ENCODE peak calls at places on chromosome X, in five cellular contexts. One of them, this sample, is unnamed.

GRCh38 chrX:1392376-1393130 is 640 bp upstream of the SLC25A6 start:
- DNase-seq in H1: no peak
- DNase-seq in neuronal stem cell: no peak
- DNase-seq in trophoblast cell: peak
- DNase-seq in H9: peak
- DNase-seq in this sample: peak

GRCh38 chrX:155270969-155271368 is 6.7 kb upstream of the RAB39B start:
- DNase-seq in H1: no peak
- DNase-seq in neuronal stem cell: no peak
- DNase-seq in trophoblast cell: no peak
- DNase-seq in H9: no peak
- DNase-seq in this sample: no peak

GRCh38 chrX:54817220-54817820 is 9.8 kb downstream of the MAGED2 start:
- DNase-seq in H1: no peak
- DNase-seq in neuronal stem cell: no peak
- DNase-seq in trophoblast cell: no peak
- DNase-seq in H9: no peak
- DNase-seq in this sample: no peak

GRCh38 chrX:109345866-109346265 is 136.0 kb downstream of the GUCY2F start:
- DNase-seq in H1: no peak
- DNase-seq in neuronal stem cell: no peak
- DNase-seq in trophoblast cell: no peak
- DNase-seq in H9: no peak
- DNase-seq in this sample: peak

GRCh38 chrX:150897371-150898319 is 823 bp downstream of the CD99L2 start:
- DNase-seq in H1: no peak
- DNase-seq in neuronal stem cell: no peak
- DNase-seq in trophoblast cell: peak
- DNase-seq in H9: peak
- DNase-seq in this sample: peak

GRCh38 chrX:140510895-140511295 is 6.0 kb upstream of the SOX3 start:
- DNase-seq in H1: no peak
- DNase-seq in neuronal stem cell: no peak
- DNase-seq in trophoblast cell: no peak
- DNase-seq in H9: peak
- DNase-seq in this sample: no peak

GRCh38 chrX:107677501-107677901 is 49.2 kb downstream of the PRPS1 start:
- DNase-seq in H1: no peak
- DNase-seq in neuronal stem cell: no peak
- DNase-seq in trophoblast cell: no peak
- DNase-seq in H9: no peak
- DNase-seq in this sample: peak

GRCh38 chrX:920234-920799 is 289.7 kb downstream of the SHOX start:
- DNase-seq in H1: no peak
- DNase-seq in neuronal stem cell: no peak
- DNase-seq in trophoblast cell: no peak
- DNase-seq in H9: no peak
- DNase-seq in this sample: no peak

GRCh38 chrX:112979879-112980278 is 139.2 kb upstream of the AMOT start:
- DNase-seq in H1: no peak
- DNase-seq in neuronal stem cell: no peak
- DNase-seq in trophoblast cell: no peak
- DNase-seq in H9: no peak
- DNase-seq in this sample: no peak

GRCh38 chrX:64975989-64976672 is at the start of gene ZC4H2:
- DNase-seq in H1: peak
- DNase-seq in neuronal stem cell: peak
- DNase-seq in trophoblast cell: peak
- DNase-seq in H9: peak
- DNase-seq in this sample: peak

GRCh38 chrX:68721991-68722860 is 74.8 kb downstream of the STARD8 start:
- DNase-seq in H1: no peak
- DNase-seq in neuronal stem cell: no peak
- DNase-seq in trophoblast cell: no peak
- DNase-seq in H9: no peak
- DNase-seq in this sample: no peak

GRCh38 chrX:145524931-145525330 is 277.6 kb downstream of the SPANXN1 start:
- DNase-seq in H1: no peak
- DNase-seq in neuronal stem cell: no peak
- DNase-seq in trophoblast cell: no peak
- DNase-seq in H9: no peak
- DNase-seq in this sample: no peak

GRCh38 chrX:116499780-116500179 is 37.0 kb upstream of the CT83 start:
- DNase-seq in H1: no peak
- DNase-seq in neuronal stem cell: no peak
- DNase-seq in trophoblast cell: no peak
- DNase-seq in H9: no peak
- DNase-seq in this sample: no peak

GRCh38 chrX:13377537-13377936 is 57.7 kb upstream of the ATXN3L start:
- DNase-seq in H1: no peak
- DNase-seq in neuronal stem cell: no peak
- DNase-seq in trophoblast cell: peak
- DNase-seq in H9: no peak
- DNase-seq in this sample: peak

GRCh38 chrX:109199726-109200125 is 282.2 kb downstream of the GUCY2F start:
- DNase-seq in H1: no peak
- DNase-seq in neuronal stem cell: no peak
- DNase-seq in trophoblast cell: no peak
- DNase-seq in H9: no peak
- DNase-seq in this sample: no peak

GRCh38 chrX:48683411-48683982 is at the start of gene WAS:
- DNase-seq in H1: no peak
- DNase-seq in neuronal stem cell: no peak
- DNase-seq in trophoblast cell: no peak
- DNase-seq in H9: no peak
- DNase-seq in this sample: no peak

GRCh38 chrX:155065035-155065734 is 5.8 kb downstream of the CMC4 start:
- DNase-seq in H1: no peak
- DNase-seq in neuronal stem cell: no peak
- DNase-seq in trophoblast cell: no peak
- DNase-seq in H9: no peak
- DNase-seq in this sample: peak

GRCh38 chrX:153507484-153508178 is 9.8 kb upstream of the ATP2B3 start:
- DNase-seq in H1: peak
- DNase-seq in neuronal stem cell: peak
- DNase-seq in trophoblast cell: peak
- DNase-seq in H9: peak
- DNase-seq in this sample: peak

GRCh38 chrX:150544835-150545790 is 23.3 kb upstream of the MTM1 start:
- DNase-seq in H1: no peak
- DNase-seq in neuronal stem cell: no peak
- DNase-seq in trophoblast cell: no peak
- DNase-seq in H9: no peak
- DNase-seq in this sample: no peak

GRCh38 chrX:77446029-77446585 is 1.1 kb upstream of the FGF16 start:
- DNase-seq in H1: no peak
- DNase-seq in neuronal stem cell: no peak
- DNase-seq in trophoblast cell: no peak
- DNase-seq in H9: peak
- DNase-seq in this sample: no peak

GRCh38 chrX:49106930-49107329 is 16.6 kb downstream of the GPKOW start:
- DNase-seq in H1: no peak
- DNase-seq in neuronal stem cell: no peak
- DNase-seq in trophoblast cell: peak
- DNase-seq in H9: peak
- DNase-seq in this sample: peak

GRCh38 chrX:20063716-20064351 is 52.9 kb downstream of the MAP7D2 start:
- DNase-seq in H1: no peak
- DNase-seq in neuronal stem cell: no peak
- DNase-seq in trophoblast cell: no peak
- DNase-seq in H9: no peak
- DNase-seq in this sample: no peak

GRCh38 chrX:141945415-141945814 is 41.7 kb downstream of the MAGEC1 start:
- DNase-seq in H1: no peak
- DNase-seq in neuronal stem cell: no peak
- DNase-seq in trophoblast cell: peak
- DNase-seq in H9: no peak
- DNase-seq in this sample: no peak

GRCh38 chrX:153971632-153972367 is at the start of gene HCFC1:
- DNase-seq in H1: no peak
- DNase-seq in neuronal stem cell: peak
- DNase-seq in trophoblast cell: peak
- DNase-seq in H9: peak
- DNase-seq in this sample: peak

GRCh38 chrX:68934421-68934820 is 105.6 kb downstream of the EFNB1 start:
- DNase-seq in H1: no peak
- DNase-seq in neuronal stem cell: no peak
- DNase-seq in trophoblast cell: no peak
- DNase-seq in H9: no peak
- DNase-seq in this sample: no peak

GRCh38 chrX:71254092-71254941 is at the start of gene ZMYM3:
- DNase-seq in H1: no peak
- DNase-seq in neuronal stem cell: peak
- DNase-seq in trophoblast cell: peak
- DNase-seq in H9: peak
- DNase-seq in this sample: peak

GRCh38 chrX:55486736-55487135 is 2.9 kb downstream of the USP51 start:
- DNase-seq in H1: no peak
- DNase-seq in neuronal stem cell: no peak
- DNase-seq in trophoblast cell: no peak
- DNase-seq in H9: no peak
- DNase-seq in this sample: no peak

GRCh38 chrX:153878285-153878779 is 7.6 kb downstream of the L1CAM start:
- DNase-seq in H1: no peak
- DNase-seq in neuronal stem cell: no peak
- DNase-seq in trophoblast cell: no peak
- DNase-seq in H9: no peak
- DNase-seq in this sample: no peak

GRCh38 chrX:100194073-100194775 is 215.8 kb downstream of the PCDH19 start:
- DNase-seq in H1: no peak
- DNase-seq in neuronal stem cell: no peak
- DNase-seq in trophoblast cell: no peak
- DNase-seq in H9: no peak
- DNase-seq in this sample: no peak

GRCh38 chrX:120419465-120419864 is 49.6 kb downstream of the LAMP2 start:
- DNase-seq in H1: no peak
- DNase-seq in neuronal stem cell: no peak
- DNase-seq in trophoblast cell: no peak
- DNase-seq in H9: no peak
- DNase-seq in this sample: no peak

GRCh38 chrX:71367396-71367795 is 1.2 kb downstream of the TAF1 start:
- DNase-seq in H1: no peak
- DNase-seq in neuronal stem cell: no peak
- DNase-seq in trophoblast cell: peak
- DNase-seq in H9: no peak
- DNase-seq in this sample: no peak

GRCh38 chrX:7316887-7317286 is 168.9 kb upstream of the PUDP start:
- DNase-seq in H1: no peak
- DNase-seq in neuronal stem cell: no peak
- DNase-seq in trophoblast cell: peak
- DNase-seq in H9: no peak
- DNase-seq in this sample: peak

GRCh38 chrX:134172588-134173259 is 64.3 kb upstream of the CCDC160 start:
- DNase-seq in H1: no peak
- DNase-seq in neuronal stem cell: no peak
- DNase-seq in trophoblast cell: peak
- DNase-seq in H9: no peak
- DNase-seq in this sample: peak

GRCh38 chrX:134174273-134174660 is 62.7 kb upstream of the CCDC160 start:
- DNase-seq in H1: no peak
- DNase-seq in neuronal stem cell: no peak
- DNase-seq in trophoblast cell: no peak
- DNase-seq in H9: no peak
- DNase-seq in this sample: no peak

GRCh38 chrX:134174859-134175258 is 62.1 kb upstream of the CCDC160 start:
- DNase-seq in H1: peak
- DNase-seq in neuronal stem cell: peak
- DNase-seq in trophoblast cell: no peak
- DNase-seq in H9: peak
- DNase-seq in this sample: no peak

GRCh38 chrX:134173541-134174272 is 63.3 kb upstream of the CCDC160 start:
- DNase-seq in H1: no peak
- DNase-seq in neuronal stem cell: no peak
- DNase-seq in trophoblast cell: no peak
- DNase-seq in H9: peak
- DNase-seq in this sample: no peak

GRCh38 chrX:134171661-134172587 is 65.1 kb upstream of the CCDC160 start:
- DNase-seq in H1: no peak
- DNase-seq in neuronal stem cell: no peak
- DNase-seq in trophoblast cell: peak
- DNase-seq in H9: peak
- DNase-seq in this sample: peak
- H2AFZ ChIP-seq in H1: no peak
- H2AFZ ChIP-seq in neuronal stem cell: no peak
- H2AFZ ChIP-seq in trophoblast cell: peak
- H2AFZ ChIP-seq in H9: no peak
- H2AFZ ChIP-seq in this sample: no peak

GRCh38 chrX:135536883-135537282 is 16.4 kb downstream of the INTS6L start:
- DNase-seq in H1: no peak
- DNase-seq in neuronal stem cell: no peak
- DNase-seq in trophoblast cell: no peak
- DNase-seq in H9: no peak
- DNase-seq in this sample: no peak
- H2BK12ac ChIP-seq in H1: no peak
- H2BK12ac ChIP-seq in neuronal stem cell: no peak
- H2BK12ac ChIP-seq in trophoblast cell: no peak
- H2BK12ac ChIP-seq in H9: no peak
- H2BK12ac ChIP-seq in this sample: no peak

GRCh38 chrX:18995216-18995615 is 11.3 kb upstream of the PHKA2 start:
- DNase-seq in H1: no peak
- DNase-seq in neuronal stem cell: no peak
- DNase-seq in trophoblast cell: peak
- DNase-seq in H9: no peak
- DNase-seq in this sample: peak
- H3K23ac ChIP-seq in H1: no peak
- H3K23ac ChIP-seq in neuronal stem cell: no peak
- H3K23ac ChIP-seq in trophoblast cell: no peak
- H3K23ac ChIP-seq in H9: no peak
- H3K23ac ChIP-seq in this sample: no peak

GRCh38 chrX:84876876-84877275 is 126.8 kb upstream of the APOOL start:
- DNase-seq in H1: no peak
- DNase-seq in neuronal stem cell: no peak
- DNase-seq in trophoblast cell: no peak
- DNase-seq in H9: no peak
- DNase-seq in this sample: no peak
- H2AFZ ChIP-seq in H1: no peak
- H2AFZ ChIP-seq in neuronal stem cell: no peak
- H2AFZ ChIP-seq in trophoblast cell: no peak
- H2AFZ ChIP-seq in H9: no peak
- H2AFZ ChIP-seq in this sample: no peak